ENCODE peak calls at places on chromosomes 12 and 14, in five cellular contexts. One of them, this sample, is unnamed.

GRCh38 chr14:21734457-21735074 is 60.9 kb upstream of the OR4E1 start:
- DNase-seq in CD4-positive, alpha-beta memory T cell: peak; percentile 60
- DNase-seq in heart left ventricle: no peak
- DNase-seq in tibial nerve: peak; percentile 10
- DNase-seq in uterus: no peak
- DNase-seq in this sample: peak; percentile 61

GRCh38 chr12:89461190-89461589 is 63.4 kb downstream of the GALNT4 start:
- DNase-seq in CD4-positive, alpha-beta memory T cell: no peak
- DNase-seq in uterus: no peak
- DNase-seq in tibial nerve: no peak
- DNase-seq in heart left ventricle: no peak
- DNase-seq in this sample: no peak

GRCh38 chr12:115155665-115156645 is 472.0 kb upstream of the TBX3 start:
- DNase-seq in heart left ventricle: no peak
- DNase-seq in CD4-positive, alpha-beta memory T cell: no peak
- DNase-seq in uterus: no peak
- DNase-seq in tibial nerve: no peak
- DNase-seq in this sample: no peak

GRCh38 chr14:69244946-69245345 is 15.0 kb upstream of the GALNT16 start:
- DNase-seq in heart left ventricle: no peak
- DNase-seq in uterus: no peak
- DNase-seq in CD4-positive, alpha-beta memory T cell: no peak
- DNase-seq in tibial nerve: no peak
- DNase-seq in this sample: no peak

GRCh38 chr12:5900533-5901255 is 44.4 kb downstream of the ANO2 start:
- DNase-seq in uterus: no peak
- DNase-seq in heart left ventricle: no peak
- DNase-seq in tibial nerve: no peak
- DNase-seq in CD4-positive, alpha-beta memory T cell: no peak
- DNase-seq in this sample: no peak

GRCh38 chr14:56153271-56153670 is 35.1 kb downstream of the PELI2 start:
- DNase-seq in heart left ventricle: no peak
- DNase-seq in uterus: no peak
- DNase-seq in tibial nerve: no peak
- DNase-seq in CD4-positive, alpha-beta memory T cell: no peak
- DNase-seq in this sample: no peak

GRCh38 chr14:37590096-37590809 is 4.8 kb downstream of the FOXA1 start:
- DNase-seq in CD4-positive, alpha-beta memory T cell: no peak
- DNase-seq in uterus: no peak
- DNase-seq in tibial nerve: no peak
- DNase-seq in heart left ventricle: no peak
- DNase-seq in this sample: no peak

GRCh38 chr14:79093542-79093941 is 923.4 kb downstream of the NRXN3 start:
- DNase-seq in heart left ventricle: no peak
- DNase-seq in tibial nerve: no peak
- DNase-seq in CD4-positive, alpha-beta memory T cell: no peak
- DNase-seq in uterus: no peak
- DNase-seq in this sample: no peak

GRCh38 chr14:91830777-91831176 is 36.6 kb downstream of the TC2N start:
- DNase-seq in uterus: no peak
- DNase-seq in tibial nerve: no peak
- DNase-seq in heart left ventricle: no peak
- DNase-seq in CD4-positive, alpha-beta memory T cell: no peak
- DNase-seq in this sample: no peak

GRCh38 chr12:29157486-29157946 is 8.4 kb downstream of the FAR2 start:
- DNase-seq in heart left ventricle: no peak
- DNase-seq in tibial nerve: no peak
- DNase-seq in CD4-positive, alpha-beta memory T cell: no peak
- DNase-seq in uterus: no peak
- DNase-seq in this sample: no peak

GRCh38 chr12:23895792-23896218 is 53.7 kb downstream of the SOX5 start:
- DNase-seq in uterus: no peak
- DNase-seq in CD4-positive, alpha-beta memory T cell: no peak
- DNase-seq in heart left ventricle: no peak
- DNase-seq in tibial nerve: no peak
- DNase-seq in this sample: no peak

GRCh38 chr12:1875608-1876007 is 42.8 kb downstream of the CACNA2D4 start:
- DNase-seq in uterus: no peak
- DNase-seq in CD4-positive, alpha-beta memory T cell: no peak
- DNase-seq in tibial nerve: no peak
- DNase-seq in heart left ventricle: no peak
- DNase-seq in this sample: no peak

GRCh38 chr12:111224196-111225066 is 144.5 kb downstream of the PHETA1 start:
- DNase-seq in heart left ventricle: no peak
- DNase-seq in uterus: no peak
- DNase-seq in CD4-positive, alpha-beta memory T cell: no peak
- DNase-seq in tibial nerve: no peak
- DNase-seq in this sample: no peak

GRCh38 chr12:92898755-92899154 is 30.3 kb downstream of the EEA1 start:
- DNase-seq in CD4-positive, alpha-beta memory T cell: no peak
- DNase-seq in uterus: no peak
- DNase-seq in heart left ventricle: no peak
- DNase-seq in tibial nerve: no peak
- DNase-seq in this sample: no peak

GRCh38 chr14:90274808-90275454 is 18.6 kb downstream of the PSMC1 start:
- DNase-seq in tibial nerve: no peak
- DNase-seq in heart left ventricle: no peak
- DNase-seq in uterus: no peak
- DNase-seq in CD4-positive, alpha-beta memory T cell: no peak
- DNase-seq in this sample: no peak

GRCh38 chr12:6363330-6364036 is 11.9 kb downstream of the SCNN1A start:
- DNase-seq in uterus: peak; percentile 79
- DNase-seq in tibial nerve: no peak
- DNase-seq in heart left ventricle: peak; percentile 77
- DNase-seq in CD4-positive, alpha-beta memory T cell: peak; percentile 59
- DNase-seq in this sample: peak; percentile 64

GRCh38 chr12:4271433-4272013 is 2.0 kb upstream of the CCND2 start:
- DNase-seq in CD4-positive, alpha-beta memory T cell: no peak
- DNase-seq in heart left ventricle: no peak
- DNase-seq in uterus: no peak
- DNase-seq in tibial nerve: no peak
- DNase-seq in this sample: no peak

GRCh38 chr12:4269279-4269991 is 4.1 kb upstream of the CCND2 start:
- DNase-seq in tibial nerve: peak; percentile 84
- DNase-seq in CD4-positive, alpha-beta memory T cell: peak; percentile 91
- DNase-seq in heart left ventricle: peak; percentile 94
- DNase-seq in uterus: peak; percentile 91
- DNase-seq in this sample: peak; percentile 96

GRCh38 chr12:4268549-4269181 is 4.9 kb upstream of the CCND2 start:
- DNase-seq in uterus: no peak
- DNase-seq in CD4-positive, alpha-beta memory T cell: peak; percentile 54
- DNase-seq in heart left ventricle: no peak
- DNase-seq in tibial nerve: no peak
- DNase-seq in this sample: peak; percentile 48

GRCh38 chr12:4270670-4271432 is 2.7 kb upstream of the CCND2 start:
- DNase-seq in CD4-positive, alpha-beta memory T cell: peak; percentile 39
- DNase-seq in uterus: peak; percentile 61
- DNase-seq in tibial nerve: peak; percentile 56
- DNase-seq in heart left ventricle: peak; percentile 66
- DNase-seq in this sample: peak; percentile 83

DNA sequence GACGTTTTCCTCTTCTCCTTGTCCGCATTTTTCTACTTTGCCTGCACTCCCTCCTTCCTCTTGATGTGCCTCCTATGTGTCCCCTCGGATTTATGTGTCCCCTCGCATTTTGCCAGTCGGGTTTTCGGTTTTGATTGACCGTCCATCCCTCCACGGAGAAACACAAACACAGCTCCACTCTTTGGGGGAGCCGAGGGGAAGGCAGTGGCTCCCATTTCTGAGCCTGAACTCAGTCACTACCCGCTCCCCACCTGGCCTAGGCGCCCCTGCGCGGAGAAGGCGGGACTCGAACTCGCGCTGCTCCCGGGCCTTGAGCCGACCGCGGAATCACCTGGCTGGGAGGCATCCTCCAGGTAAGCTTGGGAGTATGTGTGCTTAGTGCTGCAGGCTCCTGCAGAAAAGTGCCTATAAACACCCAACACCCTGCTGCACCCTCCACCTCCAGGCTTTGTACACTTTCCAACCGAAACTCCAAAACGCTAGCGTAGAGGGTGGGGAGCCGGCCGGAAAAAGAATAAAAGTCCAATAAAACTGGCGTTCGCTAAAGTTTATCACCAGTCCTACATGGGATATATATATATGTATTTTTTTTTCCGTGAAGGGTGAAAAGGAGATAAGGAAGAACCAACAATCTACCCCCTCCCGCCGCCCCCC is 3.4 kb upstream of the CCND2 start:
- DNase-seq in uterus: no peak
- DNase-seq in CD4-positive, alpha-beta memory T cell: no peak
- DNase-seq in tibial nerve: no peak
- DNase-seq in heart left ventricle: no peak
- DNase-seq in this sample: peak; percentile 70
- H3K4me3 ChIP-seq in uterus: peak overlapping the region; percentile 47
- H3K4me3 ChIP-seq in CD4-positive, alpha-beta memory T cell: peak overlapping the region; percentile 79
- H3K4me3 ChIP-seq in tibial nerve: peak overlapping the region; percentile 71
- H3K4me3 ChIP-seq in heart left ventricle: peak overlapping the region; percentile 87
- H3K4me3 ChIP-seq in this sample: peak overlapping the region; percentile 89

GRCh38 chr12:62716866-62717477 is 218.0 kb downstream of the PPM1H start:
- DNase-seq in tibial nerve: no peak
- DNase-seq in heart left ventricle: no peak
- DNase-seq in CD4-positive, alpha-beta memory T cell: no peak
- DNase-seq in uterus: no peak
- DNase-seq in this sample: no peak
- H3K27ac ChIP-seq in tibial nerve: no peak overlapping the region
- H3K27ac ChIP-seq in heart left ventricle: no peak overlapping the region
- H3K27ac ChIP-seq in CD4-positive, alpha-beta memory T cell: no peak overlapping the region
- H3K27ac ChIP-seq in uterus: peak overlapping the region; percentile 11
- H3K27ac ChIP-seq in this sample: no peak overlapping the region

DNA sequence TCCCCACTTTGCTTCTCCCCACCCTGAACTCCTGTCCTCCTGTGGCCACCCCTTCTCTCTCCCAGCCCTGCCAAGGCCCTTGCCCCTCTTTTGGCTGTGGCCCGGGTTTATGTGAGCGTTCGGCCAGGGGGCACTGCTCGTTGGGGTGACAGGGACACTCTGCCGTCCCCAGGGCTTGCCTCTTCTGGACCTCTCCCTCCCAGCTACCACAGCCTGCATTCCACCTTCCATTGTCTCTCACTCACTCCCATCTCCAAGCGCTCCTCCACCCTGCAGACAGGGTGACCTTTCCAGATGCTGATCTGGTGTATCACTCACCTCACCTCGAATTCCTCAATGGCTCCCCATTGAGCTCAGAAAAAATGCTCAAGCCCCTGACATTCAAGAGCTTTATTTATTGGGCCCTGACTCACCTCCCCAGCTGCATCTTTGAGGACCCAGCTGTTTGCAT is 1.4 kb downstream of the SERPINA9 start:
- DNase-seq in CD4-positive, alpha-beta memory T cell: no peak
- DNase-seq in uterus: no peak
- DNase-seq in tibial nerve: no peak
- DNase-seq in heart left ventricle: no peak
- DNase-seq in this sample: peak; percentile 31
- H3K4me1 ChIP-seq in CD4-positive, alpha-beta memory T cell: no peaks in the 10 kb centered on the region
- H3K4me1 ChIP-seq in uterus: no peaks in the 10 kb centered on the region
- H3K4me1 ChIP-seq in tibial nerve: no peaks in the 10 kb centered on the region
- H3K4me1 ChIP-seq in heart left ventricle: no peaks in the 10 kb centered on the region
- H3K4me1 ChIP-seq in this sample: no peaks in the 10 kb centered on the region

DNA sequence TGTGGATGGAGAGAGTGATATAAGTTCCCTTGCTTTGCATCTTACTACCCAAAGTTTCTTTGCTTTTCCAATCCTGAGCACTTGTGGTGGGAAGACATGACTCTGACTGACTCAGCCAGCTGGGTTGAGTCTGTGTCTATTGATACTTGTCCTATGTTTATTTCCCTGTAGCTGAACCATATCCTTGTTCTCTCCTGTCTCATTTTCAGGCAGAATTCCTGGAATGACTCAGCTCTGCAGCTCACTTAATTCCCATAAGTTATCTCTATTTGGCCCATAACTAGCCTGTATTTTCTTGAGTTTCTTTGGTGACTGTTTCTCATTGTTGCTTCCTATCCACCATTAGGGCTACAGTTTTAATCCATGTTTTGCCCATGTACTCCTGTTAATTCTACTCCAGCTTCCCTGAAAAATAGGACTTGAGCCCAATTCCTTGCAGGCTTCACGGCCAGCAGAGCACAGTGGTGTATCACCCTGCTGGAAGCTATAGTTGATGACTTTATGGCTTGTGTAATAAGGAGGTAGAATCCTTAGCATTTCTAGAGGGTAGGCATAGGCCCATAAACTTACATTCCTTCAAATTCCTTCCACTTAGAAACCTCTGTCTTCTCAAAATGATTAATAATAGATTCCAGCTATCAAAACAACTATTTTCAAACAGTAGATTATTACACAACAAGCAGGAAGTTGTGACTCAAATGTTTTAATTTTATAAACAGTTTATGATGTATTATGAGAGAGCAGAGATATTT is 183.1 kb downstream of the TMTC3 start:
- DNase-seq in heart left ventricle: no peak
- DNase-seq in CD4-positive, alpha-beta memory T cell: no peak
- DNase-seq in tibial nerve: no peak
- DNase-seq in uterus: no peak
- DNase-seq in this sample: no peak
- H3K4me3 ChIP-seq in heart left ventricle: no peak overlapping the region
- H3K4me3 ChIP-seq in CD4-positive, alpha-beta memory T cell: no peak overlapping the region
- H3K4me3 ChIP-seq in tibial nerve: no peak overlapping the region
- H3K4me3 ChIP-seq in uterus: no peak overlapping the region
- H3K4me3 ChIP-seq in this sample: no peak overlapping the region

This sample was measured in Peyer's patch.